ENCODE peak calls at places on chromosomes 1 and 21, in five cellular contexts. G is stimulated activated CD4-positive, alpha-beta T cell treated with anti-CD3 and anti-CD28 coated beads, Interleukin-4, amount 100 ng/mL, for 24 hours; O is GM12891; K is breast epithelium; Z is small intestine. Q is an unnamed sample.

GRCh38 chr21:45328198-45329087 is 40.7 kb upstream of the POFUT2 start:
- DNase-seq in Z (no peak), K (no peak), O (no peak), G (no peak), Q (no peak)

GRCh38 chr1:4711191-4711915 is 56.9 kb downstream of the AJAP1 start:
- DNase-seq in Z (peak), K (no peak), O (no peak), G (no peak), Q (no peak)

GRCh38 chr1:19458815-19459417 is 26.4 kb downstream of the CAPZB start:
- DNase-seq in O (no peak), G (no peak), K (no peak), Z (peak), Q (no peak)

GRCh38 chr1:10308001-10308400 is 90.9 kb upstream of the PGD start:
- DNase-seq in Z (peak), O (no peak), K (no peak), G (peak), Q (no peak)

GRCh38 chr1:198259336-198260109 is 102.7 kb downstream of the NEK7 start:
- DNase-seq in O (no peak), K (no peak), G (no peak), Z (no peak), Q (no peak)

GRCh38 chr21:36668713-36669112 is 30.2 kb upstream of the SIM2 start:
- DNase-seq in G (no peak), Z (no peak), K (no peak), O (no peak), Q (no peak)

GRCh38 chr1:193479187-193479586 is 292.8 kb upstream of the B3GALT2 start:
- DNase-seq in O (peak), G (peak), K (peak), Z (peak), Q (no peak)

GRCh38 chr1:68221971-68222355 is 10.4 kb downstream of the WLS start:
- DNase-seq in K (no peak), G (no peak), Z (no peak), O (no peak), Q (no peak)

GRCh38 chr1:41664861-41665640 is 180.6 kb upstream of the EDN2 start:
- DNase-seq in Z (no peak), O (no peak), K (peak), G (no peak), Q (no peak)